ENCODE peak calls at places on chromosomes 4 and X, in nine cellular contexts. D is left ventricle myocardium inferior; R is AG04450; B is fibroblast of lung; U is tibial nerve; F is CD4-positive, alpha-beta memory T cell; N is CD4-positive, CD25-positive, alpha-beta regulatory T cell; S is pancreas; X is PC-3. O is an unnamed sample. For H3K27me3, the result is how much of the 10 kb centered on the place peaks cover.

GRCh38 chr4:20474119-20474518 is 222.4 kb downstream of the SLIT2 start:
- DNase-seq in D (no peak), R (no peak), B (peak), U (no peak), F (no peak), N (no peak), S (no peak), X (peak), O (no peak)

GRCh38 chrX:39907964-39908616 is 189.7 kb downstream of the BCOR start:
- DNase-seq in D (peak), R (peak), B (peak), U (peak), F (no peak), N (no peak), S (peak), X (peak), O (no peak)

GRCh38 chr4:41573458-41574129 is 35.6 kb downstream of the LIMCH1 start:
- DNase-seq in D (no peak), R (no peak), B (peak), U (no peak), F (no peak), N (no peak), S (no peak), X (peak), O (no peak)

GRCh38 chrX:151737494-151737893 is 2.9 kb downstream of the CNGA2 start:
- DNase-seq in D (no peak), R (no peak), B (no peak), U (no peak), F (no peak), N (no peak), S (no peak), X (no peak), O (no peak)

GRCh38 chr4:41878170-41878941 is 56.9 kb upstream of the TMEM33 start:
- DNase-seq in D (no peak), R (no peak), B (no peak), U (no peak), F (no peak), N (no peak), S (no peak), X (no peak), O (no peak)

GRCh38 chr4:153159016-153159415 is 45.2 kb upstream of the TRIM2 start:
- DNase-seq in D (no peak), R (no peak), B (no peak), U (no peak), F (peak), N (peak), S (no peak), X (no peak), O (no peak)

GRCh38 chr4:147560632-147561031 is 56.6 kb upstream of the TMEM184C start:
- DNase-seq in D (no peak), R (no peak), B (peak), U (no peak), F (no peak), N (no peak), S (no peak), X (peak), O (no peak)

GRCh38 chrX:13473666-13474516 is 95.5 kb upstream of the EGFL6 start:
- DNase-seq in D (no peak), R (no peak), B (peak), U (no peak), F (peak), N (peak), S (no peak), X (no peak), O (no peak)

GRCh38 chrX:13220916-13221315 is 98.9 kb downstream of the ATXN3L start:
- DNase-seq in D (no peak), R (peak), B (peak), U (no peak), F (no peak), N (no peak), S (no peak), X (peak), O (no peak)

GRCh38 chr4:2059726-2060577 is 825 bp downstream of the NAT8L start:
- DNase-seq in D (peak), R (no peak), B (no peak), U (no peak), F (no peak), N (peak), S (no peak), X (no peak), O (no peak)

GRCh38 chrX:30530591-30530990 is 47.0 kb downstream of the TASL start:
- DNase-seq in D (no peak), R (no peak), B (peak), U (no peak), F (no peak), N (no peak), S (no peak), X (peak), O (no peak)

GRCh38 chr4:104491396-104491821 is 3.3 kb downstream of the CXXC4 start:
- DNase-seq in D (peak), R (no peak), B (peak), U (peak), F (no peak), N (peak), S (no peak), X (no peak), O (peak)

GRCh38 chrX:39705299-39705698 is 392.5 kb downstream of the BCOR start:
- DNase-seq in D (peak), R (peak), B (peak), U (peak), F (no peak), N (no peak), S (peak), X (peak), O (no peak)

GRCh38 chrX:86295293-86295692 is 147.0 kb downstream of the DACH2 start:
- DNase-seq in D (no peak), R (no peak), B (no peak), U (no peak), F (no peak), N (no peak), S (no peak), X (no peak), O (no peak)

GRCh38 chrX:17052776-17053175 is 106.3 kb downstream of the REPS2 start:
- DNase-seq in D (no peak), R (no peak), B (no peak), U (no peak), F (no peak), N (no peak), S (no peak), X (no peak), O (no peak)

GRCh38 chr4:78032446-78032845 is 24.7 kb upstream of the FRAS1 start:
- DNase-seq in D (no peak), R (no peak), B (no peak), U (no peak), F (no peak), N (no peak), S (no peak), X (no peak), O (no peak)

GRCh38 chr4:172850838-172851237 is 317.8 kb upstream of the GALNT7 start:
- DNase-seq in D (no peak), R (peak), B (peak), U (no peak), F (no peak), N (no peak), S (no peak), X (peak), O (no peak)

GRCh38 chrX:120310861-120311631 is at the start of gene TMEM255A:
- DNase-seq in D (no peak), R (no peak), B (peak), U (no peak), F (peak), N (no peak), S (no peak), X (no peak), O (no peak)

GRCh38 chr4:15002659-15003440 is 569 bp downstream of the CPEB2 start:
- DNase-seq in D (peak), R (peak), B (peak), U (peak), F (peak), N (peak), S (peak), X (peak), O (peak)

GRCh38 chr4:77153016-77153415 is 4.0 kb upstream of the CCNG2 start:
- DNase-seq in D (no peak), R (no peak), B (no peak), U (no peak), F (no peak), N (no peak), S (no peak), X (no peak), O (no peak)

GRCh38 chr4:165312506-165312905 is 15.0 kb upstream of the MSMO1 start:
- DNase-seq in D (no peak), R (no peak), B (peak), U (no peak), F (no peak), N (no peak), S (no peak), X (peak), O (no peak)

GRCh38 chrX:45824471-45824870 is 623.8 kb upstream of the DIPK2B start:
- DNase-seq in D (no peak), R (peak), B (peak), U (no peak), F (no peak), N (peak), S (no peak), X (peak), O (no peak)

GRCh38 chr4:31647776-31648175 is 927.6 kb downstream of the PCDH7 start:
- DNase-seq in D (no peak), R (no peak), B (no peak), U (no peak), F (no peak), N (no peak), S (no peak), X (peak), O (no peak)

GRCh38 chrX:11499076-11500044 is 166.4 kb downstream of the ARHGAP6 start:
- DNase-seq in D (no peak), R (peak), B (peak), U (no peak), F (no peak), N (no peak), S (no peak), X (peak), O (no peak)

GRCh38 chr4:3523146-3523627 is 9.0 kb downstream of the LRPAP1 start:
- DNase-seq in D (no peak), R (no peak), B (no peak), U (no peak), F (no peak), N (no peak), S (no peak), X (no peak), O (no peak)

GRCh38 chr4:17557880-17558279 is 19.1 kb upstream of the LAP3 start:
- DNase-seq in D (no peak), R (no peak), B (peak), U (no peak), F (no peak), N (no peak), S (no peak), X (peak), O (no peak)

GRCh38 chr4:11230888-11231287 is 197.8 kb downstream of the HS3ST1 start:
- DNase-seq in D (no peak), R (no peak), B (no peak), U (no peak), F (no peak), N (no peak), S (no peak), X (no peak), O (no peak)

GRCh38 chrX:40719218-40719617 is 16.1 kb downstream of the MED14 start:
- DNase-seq in D (no peak), R (peak), B (peak), U (no peak), F (no peak), N (no peak), S (no peak), X (peak), O (no peak)

GRCh38 chrX:101108293-101108692 is 10.3 kb downstream of the CENPI start:
- DNase-seq in D (no peak), R (peak), B (peak), U (no peak), F (no peak), N (no peak), S (no peak), X (no peak), O (no peak)

GRCh38 chr4:105058177-105058812 is 88.4 kb upstream of the TET2 start:
- DNase-seq in D (no peak), R (peak), B (peak), U (no peak), F (no peak), N (no peak), S (no peak), X (peak), O (no peak)

GRCh38 chr4:76306882-76307669 is 543 bp downstream of the STBD1 start:
- DNase-seq in D (peak), R (no peak), B (peak), U (no peak), F (peak), N (peak), S (peak), X (peak), O (no peak)

GRCh38 chrX:108494416-108495095 is 54.9 kb downstream of the COL4A5 start:
- DNase-seq in D (no peak), R (no peak), B (peak), U (no peak), F (no peak), N (no peak), S (no peak), X (no peak), O (no peak)

GRCh38 chr4:25913056-25913850 is 767 bp upstream of the SMIM20 start:
- DNase-seq in D (peak), R (no peak), B (no peak), U (no peak), F (peak), N (peak), S (peak), X (no peak), O (peak)

GRCh38 chrX:43655151-43655676 is 885 bp upstream of the MAOA start:
- DNase-seq in D (peak), R (no peak), B (peak), U (peak), F (peak), N (peak), S (peak), X (peak), O (no peak)

GRCh38 chrX:625137-625691 is 5.4 kb upstream of the SHOX start:
- DNase-seq in D (no peak), R (no peak), B (no peak), U (no peak), F (no peak), N (no peak), S (no peak), X (no peak), O (no peak)
- H3K27me3 ChIP-seq in D (half or more), R (under half), B (under half), U (under half), F (under half), N (under half), S (under half), X (under half), O (under half)

GRCh38 chr4:576991-577498 is 950 bp upstream of the TMEM271 start:
- DNase-seq in D (no peak), R (no peak), B (no peak), U (no peak), F (no peak), N (no peak), S (no peak), X (no peak), O (no peak)
- H3K27me3 ChIP-seq in D (half or more), R (half or more), B (under half), U (under half), F (under half), N (under half), S (under half), X (under half), O (under half)

DNA sequence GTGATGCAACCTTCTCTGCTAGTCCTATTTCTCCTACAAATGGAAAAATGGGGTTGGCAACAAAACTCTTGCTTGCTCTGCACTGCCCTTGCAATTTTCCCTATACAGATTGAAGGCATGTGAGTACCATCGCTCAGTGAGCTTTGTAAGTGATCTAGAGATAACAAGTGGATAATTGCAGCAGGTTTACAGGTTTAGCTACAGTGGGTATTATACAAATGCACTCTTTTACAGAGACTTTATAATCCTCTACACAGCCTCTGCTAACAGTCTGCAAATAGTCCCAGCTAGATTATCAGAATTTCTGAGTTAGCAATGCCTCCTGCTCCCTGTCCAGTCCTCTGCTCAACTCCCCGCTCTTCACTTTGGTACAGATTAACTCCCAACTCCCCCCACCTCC is 11.1 kb downstream of the LEF1 start:
- DNase-seq in D (no peak), R (no peak), B (no peak), U (no peak), F (no peak), N (no peak), S (no peak), X (no peak), O (no peak)
- H3K27me3 ChIP-seq in D (half or more), R (under half), B (under half), U (under half), F (under half), N (under half), S (under half), X (under half), O (under half)

GRCh38 chrX:133973704-133974103 is 11.7 kb downstream of the GPC3 start:
- DNase-seq in D (no peak), R (no peak), B (no peak), U (no peak), F (no peak), N (no peak), S (no peak), X (no peak), O (no peak)
- H3K27me3 ChIP-seq in D (under half), R (under half), B (under half), U (under half), F (under half), N (under half), S (under half), X (under half), O (under half)